ENCODE peak calls at places on chromosomes 2 and 18, in four cellular contexts. O is HepG2, Y is K562, J is GM12878. T is an unnamed sample.

GRCh38 chr18:12783524-12783923 is 80.7 kb downstream of the PSMG2 start:
- DNase-seq in Y (no peak), O (peak), J (no peak), T (no peak)

GRCh38 chr18:61738042-61738441 is 154.8 kb downstream of the RNF152 start:
- DNase-seq in J (no peak), O (no peak), Y (no peak), T (no peak)

GRCh38 chr2:113167115-113167932 is 6.4 kb upstream of the PSD4 start:
- DNase-seq in O (peak), J (no peak), Y (no peak), T (peak)

GRCh38 chr2:201363857-201364560 is 6.9 kb upstream of the FLACC1 start:
- DNase-seq in O (peak), Y (peak), J (peak), T (peak)

GRCh38 chr2:237744613-237745249 is 53.8 kb upstream of the RBM44 start:
- DNase-seq in O (peak), Y (peak), J (no peak), T (peak)

GRCh38 chr2:120526997-120527945 is 181.3 kb downstream of the INHBB start:
- DNase-seq in O (no peak), Y (no peak), J (no peak), T (no peak)

GRCh38 chr2:226080323-226080722 is 680.8 kb downstream of the NYAP2 start:
- DNase-seq in Y (no peak), J (no peak), O (no peak), T (no peak)

GRCh38 chr2:199160677-199161465 is 296.9 kb downstream of the SATB2 start:
- DNase-seq in J (no peak), Y (no peak), O (peak), T (no peak)

GRCh38 chr2:27251786-27252185 is 11.1 kb downstream of the SLC30A3 start:
- DNase-seq in Y (no peak), J (no peak), O (no peak), T (no peak)

DNA sequence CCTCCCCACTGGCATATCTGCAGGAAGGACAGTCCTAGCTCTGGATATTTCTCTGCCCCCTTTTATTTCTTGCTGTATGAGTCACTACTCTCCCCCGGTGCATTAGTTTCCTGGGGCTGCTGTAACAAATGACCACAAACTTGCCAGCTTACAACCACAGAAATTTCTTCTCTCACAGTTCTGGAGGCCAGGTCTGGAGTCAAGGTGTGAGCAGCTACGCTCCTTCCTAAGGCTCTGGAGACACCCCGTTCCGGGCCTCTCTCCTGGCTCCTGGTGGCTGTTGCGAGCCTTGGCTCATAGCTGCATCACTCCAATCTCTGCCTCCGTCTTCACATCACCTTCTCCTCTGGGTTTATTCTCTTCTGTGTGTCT is 34.1 kb downstream of the PTPRM start:
- DNase-seq in J (no peak), O (no peak), Y (no peak), T (no peak)
- TF ChIP-seq TARDBP in J (no peak), O (no peak), Y (no peak), T (no peak)

DNA sequence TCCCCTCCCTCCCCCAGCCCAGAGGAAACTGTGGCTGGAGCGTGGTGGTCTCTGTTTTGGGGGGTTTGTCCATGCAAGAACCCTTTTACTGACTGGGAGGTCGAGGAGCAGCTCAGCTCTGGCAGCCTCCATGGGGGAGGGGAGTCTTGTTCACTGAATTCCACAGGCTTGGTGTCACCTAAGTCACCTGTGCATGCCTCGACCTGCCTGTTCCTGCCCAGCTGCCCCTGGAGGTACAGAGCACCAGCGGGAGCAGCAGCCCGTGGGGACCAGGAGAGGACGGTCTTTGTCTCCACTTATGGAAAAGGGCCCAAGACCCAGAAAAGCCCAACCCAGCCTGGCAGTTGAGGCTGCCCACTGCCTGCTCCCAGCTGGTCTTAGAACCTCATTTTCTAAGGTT is 168.7 kb upstream of the AGAP1 start:
- DNase-seq in J (no peak), Y (no peak), O (no peak), T (no peak)
- TF ChIP-seq FOXM1 in J (no peak), Y (no peak), O (no peak), T (no peak)

GRCh38 chr18:36688020-36688965 is 140.5 kb downstream of the TPGS2 start:
- DNase-seq in O (peak), Y (peak), J (peak), T (peak)
- TF ChIP-seq TARDBP in O (no peak), Y (no peak), J (no peak), T (no peak)

GRCh38 chr18:63161032-63161727 is 158.4 kb downstream of the BCL2 start:
- DNase-seq in J (peak), Y (no peak), O (no peak), T (no peak)
- TF ChIP-seq FOXM1 in J (no peak), Y (no peak), O (no peak), T (no peak)

T was measured in HEK293T.